ENCODE peak calls at places on chromosomes 16 and 17, in four cellular contexts. D is fibroblast of the aortic adventitia, F is WTC11, Q is lower leg skin. O is an unnamed sample.

GRCh38 chr16:10113248-10113647 is 69.0 kb downstream of the GRIN2A start:
- DNase-seq in F (no peak), D (no peak), Q (no peak), O (no peak)

GRCh38 chr16:17270111-17270510 is 200.6 kb downstream of the XYLT1 start:
- DNase-seq in D (no peak), F (no peak), Q (no peak), O (no peak)

GRCh38 chr16:23235176-23235575 is 52.6 kb downstream of the SCNN1G start:
- DNase-seq in F (no peak), D (no peak), Q (peak), O (no peak)

GRCh38 chr16:49347476-49347875 is 26.1 kb upstream of the C16orf78 start:
- DNase-seq in D (no peak), Q (peak), F (no peak), O (no peak)

GRCh38 chr16:1398826-1399581 is 15.5 kb downstream of the UNKL start:
- DNase-seq in Q (no peak), D (no peak), F (no peak), O (no peak)

GRCh38 chr17:1259910-1260389 is 10.3 kb upstream of the BHLHA9 start:
- DNase-seq in D (peak), Q (no peak), F (no peak), O (peak)

GRCh38 chr16:55037051-55037450 is 106.4 kb downstream of the IRX5 start:
- DNase-seq in Q (peak), D (no peak), F (no peak), O (no peak)

GRCh38 chr17:12673788-12674187 is 8.1 kb downstream of the MYOCD start:
- DNase-seq in Q (no peak), D (no peak), F (no peak), O (no peak)

GRCh38 chr17:1042486-1042885 is 45.6 kb downstream of the TIMM22 start:
- DNase-seq in D (no peak), F (no peak), Q (no peak), O (no peak)

GRCh38 chr17:43768382-43768781 is 9.8 kb upstream of the SOST start:
- DNase-seq in F (no peak), D (no peak), Q (peak), O (no peak)

GRCh38 chr16:25656639-25657038 is 35.1 kb upstream of the HS3ST4 start:
- DNase-seq in D (no peak), Q (no peak), F (no peak), O (no peak)

GRCh38 chr16:27743963-27744362 is 194.0 kb downstream of the KATNIP start:
- DNase-seq in D (no peak), Q (no peak), F (no peak), O (no peak)

GRCh38 chr17:76273923-76274558 is 8.9 kb downstream of the UBALD2 start:
- DNase-seq in Q (no peak), F (no peak), D (no peak), O (no peak)
- TF ChIP-seq CTCF in Q (no peak), F (no peak), D (no peak), O (no peak)

GRCh38 chr16:68371706-68372380 is 61.0 kb downstream of the PRMT7 start:
- DNase-seq in D (no peak), F (no peak), Q (no peak), O (no peak)
- TF ChIP-seq CTCF in D (no peak), F (no peak), Q (no peak), O (no peak)

GRCh38 chr17:80124351-80124981 is 22.5 kb downstream of the EIF4A3 start:
- DNase-seq in F (peak), Q (peak), D (peak), O (peak)
- TF ChIP-seq CTCF in F (peak), Q (no peak), D (peak), O (peak)

GRCh38 chr17:78391843-78392242 is 13.4 kb downstream of the PGS1 start:
- DNase-seq in Q (no peak), F (no peak), D (peak), O (peak)

GRCh38 chr17:78387982-78388941 is 9.8 kb downstream of the PGS1 start:
- DNase-seq in Q (no peak), F (no peak), D (peak), O (no peak)

GRCh38 chr17:78391051-78391431 is 12.6 kb downstream of the PGS1 start:
- DNase-seq in D (no peak), Q (no peak), F (no peak), O (no peak)

GRCh38 chr17:78392295-78392694 is 13.8 kb downstream of the PGS1 start:
- DNase-seq in D (no peak), F (no peak), Q (no peak), O (no peak)

DNA sequence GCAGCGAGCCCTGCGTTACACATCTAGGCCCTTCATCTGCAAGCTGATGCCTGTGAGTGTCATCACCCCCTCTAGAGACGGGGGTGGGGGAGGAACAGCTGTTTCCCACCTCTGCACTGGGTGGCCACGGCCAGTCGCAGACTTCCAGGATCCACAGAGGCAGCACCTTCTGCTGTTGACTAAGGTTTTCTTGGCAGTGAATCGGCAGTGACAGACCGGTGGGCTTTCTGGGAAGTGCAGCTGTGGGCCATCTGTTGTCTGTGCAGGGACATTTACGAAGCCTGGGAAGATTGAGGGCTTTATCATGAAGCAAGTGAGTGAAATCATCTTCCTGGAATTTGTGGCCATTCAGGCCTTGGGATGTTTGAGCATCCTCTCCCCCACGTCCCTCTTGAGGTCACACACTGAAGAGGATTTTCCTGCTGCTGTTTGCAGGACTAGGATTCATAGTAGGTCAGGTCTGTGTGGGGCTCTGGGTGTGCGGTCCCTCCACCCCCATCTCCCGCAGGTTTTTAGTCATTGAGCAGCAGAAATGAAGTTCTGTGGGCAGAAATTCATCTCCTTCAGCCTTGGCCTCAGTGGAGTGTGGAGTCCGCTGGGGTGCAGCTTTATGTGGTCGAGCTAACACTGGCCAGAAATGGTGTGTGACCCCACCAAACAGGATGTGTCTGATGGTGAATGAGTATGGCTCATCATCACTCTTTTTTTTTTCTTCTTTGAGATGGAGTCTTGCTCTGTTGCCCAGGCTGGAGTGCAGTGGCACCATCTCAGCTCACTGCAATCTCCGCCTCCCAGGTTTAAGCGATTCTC is 12.0 kb downstream of the PGS1 start:
- DNase-seq in Q (no peak), F (no peak), D (peak), O (peak)
- TF ChIP-seq CTCF in Q (no peak), F (peak), D (peak), O (peak)